ENCODE peak calls at places on chromosome 4, in nine cellular contexts. One of them, this sample, is unnamed.
A peak's percentile ranks its signal among the peaks of the same experiment; 100 is the strongest.

GRCh38 chr4:175536852-175537453 is 275.1 kb downstream of the GPM6A start:
- DNase-seq in fibroblast of the aortic adventitia: peak; percentile 87
- DNase-seq in endodermal cell: no peak
- DNase-seq in RWPE1: peak; percentile 32
- DNase-seq in NCI-H2081: peak; percentile 48
- DNase-seq in Right ventricle myocardium inferior: no peak
- DNase-seq in renal cortical epithelial cell: peak; percentile 69
- DNase-seq in T-helper 1 cell: no peak
- DNase-seq in stimulated activated naive CD8-positive, alpha-beta T cell treated with anti-CD3 and anti-CD28 coated beads, Interleukin-15, Interleukin-2, amounts not matched to agents 100 U/mL and 50 U/mL, for 24 hours: no peak
- DNase-seq in this sample: peak; percentile 82

GRCh38 chr4:19850909-19851308 is 400.8 kb upstream of the SLIT2 start:
- DNase-seq in fibroblast of the aortic adventitia: peak; percentile 76
- DNase-seq in endodermal cell: no peak
- DNase-seq in RWPE1: peak; percentile 64
- DNase-seq in NCI-H2081: no peak
- DNase-seq in Right ventricle myocardium inferior: no peak
- DNase-seq in renal cortical epithelial cell: peak; percentile 97
- DNase-seq in T-helper 1 cell: no peak
- DNase-seq in stimulated activated naive CD8-positive, alpha-beta T cell treated with anti-CD3 and anti-CD28 coated beads, Interleukin-15, Interleukin-2, amounts not matched to agents 100 U/mL and 50 U/mL, for 24 hours: no peak
- DNase-seq in this sample: peak; percentile 46

GRCh38 chr4:129240816-129241215 is 144.9 kb downstream of the C4orf33 start:
- DNase-seq in fibroblast of the aortic adventitia: no peak
- DNase-seq in endodermal cell: no peak
- DNase-seq in RWPE1: no peak
- DNase-seq in NCI-H2081: no peak
- DNase-seq in Right ventricle myocardium inferior: no peak
- DNase-seq in renal cortical epithelial cell: peak; percentile 90
- DNase-seq in T-helper 1 cell: no peak
- DNase-seq in stimulated activated naive CD8-positive, alpha-beta T cell treated with anti-CD3 and anti-CD28 coated beads, Interleukin-15, Interleukin-2, amounts not matched to agents 100 U/mL and 50 U/mL, for 24 hours: no peak
- DNase-seq in this sample: no peak

GRCh38 chr4:168864831-168865541 is 145.1 kb downstream of the CBR4 start:
- DNase-seq in fibroblast of the aortic adventitia: peak; percentile 87
- DNase-seq in endodermal cell: peak; percentile 65
- DNase-seq in RWPE1: no peak
- DNase-seq in NCI-H2081: no peak
- DNase-seq in Right ventricle myocardium inferior: no peak
- DNase-seq in renal cortical epithelial cell: no peak
- DNase-seq in T-helper 1 cell: no peak
- DNase-seq in stimulated activated naive CD8-positive, alpha-beta T cell treated with anti-CD3 and anti-CD28 coated beads, Interleukin-15, Interleukin-2, amounts not matched to agents 100 U/mL and 50 U/mL, for 24 hours: no peak
- DNase-seq in this sample: peak; percentile 80

GRCh38 chr4:768076-768475 is 57.9 kb downstream of the CPLX1 start:
- DNase-seq in fibroblast of the aortic adventitia: no peak
- DNase-seq in endodermal cell: no peak
- DNase-seq in RWPE1: no peak
- DNase-seq in NCI-H2081: no peak
- DNase-seq in Right ventricle myocardium inferior: no peak
- DNase-seq in renal cortical epithelial cell: no peak
- DNase-seq in T-helper 1 cell: no peak
- DNase-seq in stimulated activated naive CD8-positive, alpha-beta T cell treated with anti-CD3 and anti-CD28 coated beads, Interleukin-15, Interleukin-2, amounts not matched to agents 100 U/mL and 50 U/mL, for 24 hours: no peak
- DNase-seq in this sample: no peak

GRCh38 chr4:32462944-32463343 is 1742.8 kb downstream of the PCDH7 start:
- DNase-seq in fibroblast of the aortic adventitia: peak; percentile 19
- DNase-seq in endodermal cell: peak; percentile 69
- DNase-seq in RWPE1: peak; percentile 2
- DNase-seq in NCI-H2081: no peak
- DNase-seq in Right ventricle myocardium inferior: no peak
- DNase-seq in renal cortical epithelial cell: peak; percentile 30
- DNase-seq in T-helper 1 cell: no peak
- DNase-seq in stimulated activated naive CD8-positive, alpha-beta T cell treated with anti-CD3 and anti-CD28 coated beads, Interleukin-15, Interleukin-2, amounts not matched to agents 100 U/mL and 50 U/mL, for 24 hours: no peak
- DNase-seq in this sample: peak; percentile 47

GRCh38 chr4:128328106-128328505 is 40.5 kb upstream of the PGRMC2 start:
- DNase-seq in fibroblast of the aortic adventitia: no peak
- DNase-seq in endodermal cell: no peak
- DNase-seq in RWPE1: no peak
- DNase-seq in NCI-H2081: no peak
- DNase-seq in Right ventricle myocardium inferior: no peak
- DNase-seq in renal cortical epithelial cell: no peak
- DNase-seq in T-helper 1 cell: no peak
- DNase-seq in stimulated activated naive CD8-positive, alpha-beta T cell treated with anti-CD3 and anti-CD28 coated beads, Interleukin-15, Interleukin-2, amounts not matched to agents 100 U/mL and 50 U/mL, for 24 hours: no peak
- DNase-seq in this sample: no peak

GRCh38 chr4:169800541-169800940 is 42.8 kb upstream of the HPF1 start:
- DNase-seq in fibroblast of the aortic adventitia: no peak
- DNase-seq in endodermal cell: no peak
- DNase-seq in RWPE1: no peak
- DNase-seq in NCI-H2081: no peak
- DNase-seq in Right ventricle myocardium inferior: no peak
- DNase-seq in renal cortical epithelial cell: no peak
- DNase-seq in T-helper 1 cell: no peak
- DNase-seq in stimulated activated naive CD8-positive, alpha-beta T cell treated with anti-CD3 and anti-CD28 coated beads, Interleukin-15, Interleukin-2, amounts not matched to agents 100 U/mL and 50 U/mL, for 24 hours: no peak
- DNase-seq in this sample: no peak

GRCh38 chr4:83552924-83553323 is 17.0 kb downstream of the GPAT3 start:
- DNase-seq in fibroblast of the aortic adventitia: peak; percentile 51
- DNase-seq in endodermal cell: no peak
- DNase-seq in RWPE1: no peak
- DNase-seq in NCI-H2081: no peak
- DNase-seq in Right ventricle myocardium inferior: no peak
- DNase-seq in renal cortical epithelial cell: peak; percentile 98
- DNase-seq in T-helper 1 cell: no peak
- DNase-seq in stimulated activated naive CD8-positive, alpha-beta T cell treated with anti-CD3 and anti-CD28 coated beads, Interleukin-15, Interleukin-2, amounts not matched to agents 100 U/mL and 50 U/mL, for 24 hours: no peak
- DNase-seq in this sample: no peak

GRCh38 chr4:130419576-130419975 is 1323.6 kb downstream of the C4orf33 start:
- DNase-seq in fibroblast of the aortic adventitia: peak; percentile 21
- DNase-seq in endodermal cell: no peak
- DNase-seq in RWPE1: no peak
- DNase-seq in NCI-H2081: no peak
- DNase-seq in Right ventricle myocardium inferior: no peak
- DNase-seq in renal cortical epithelial cell: no peak
- DNase-seq in T-helper 1 cell: no peak
- DNase-seq in stimulated activated naive CD8-positive, alpha-beta T cell treated with anti-CD3 and anti-CD28 coated beads, Interleukin-15, Interleukin-2, amounts not matched to agents 100 U/mL and 50 U/mL, for 24 hours: no peak
- DNase-seq in this sample: no peak

GRCh38 chr4:121360496-121360895 is 20.3 kb downstream of the QRFPR start:
- DNase-seq in fibroblast of the aortic adventitia: no peak
- DNase-seq in endodermal cell: no peak
- DNase-seq in RWPE1: no peak
- DNase-seq in NCI-H2081: no peak
- DNase-seq in Right ventricle myocardium inferior: no peak
- DNase-seq in renal cortical epithelial cell: peak; percentile 35
- DNase-seq in T-helper 1 cell: no peak
- DNase-seq in stimulated activated naive CD8-positive, alpha-beta T cell treated with anti-CD3 and anti-CD28 coated beads, Interleukin-15, Interleukin-2, amounts not matched to agents 100 U/mL and 50 U/mL, for 24 hours: no peak
- DNase-seq in this sample: no peak

GRCh38 chr4:40055873-40056721 is 553 bp upstream of the N4BP2 start:
- DNase-seq in fibroblast of the aortic adventitia: peak; percentile 84
- DNase-seq in endodermal cell: peak; percentile 87
- DNase-seq in RWPE1: peak; percentile 50
- DNase-seq in NCI-H2081: peak; percentile 79
- DNase-seq in Right ventricle myocardium inferior: peak; percentile 85
- DNase-seq in renal cortical epithelial cell: peak; percentile 82
- DNase-seq in T-helper 1 cell: peak; percentile 29
- DNase-seq in stimulated activated naive CD8-positive, alpha-beta T cell treated with anti-CD3 and anti-CD28 coated beads, Interleukin-15, Interleukin-2, amounts not matched to agents 100 U/mL and 50 U/mL, for 24 hours: peak; percentile 71
- DNase-seq in this sample: peak; percentile 87

GRCh38 chr4:29304595-29304994 is 1415.6 kb upstream of the PCDH7 start:
- DNase-seq in fibroblast of the aortic adventitia: no peak
- DNase-seq in endodermal cell: no peak
- DNase-seq in RWPE1: no peak
- DNase-seq in NCI-H2081: no peak
- DNase-seq in Right ventricle myocardium inferior: no peak
- DNase-seq in renal cortical epithelial cell: peak; percentile 0
- DNase-seq in T-helper 1 cell: no peak
- DNase-seq in stimulated activated naive CD8-positive, alpha-beta T cell treated with anti-CD3 and anti-CD28 coated beads, Interleukin-15, Interleukin-2, amounts not matched to agents 100 U/mL and 50 U/mL, for 24 hours: no peak
- DNase-seq in this sample: peak; percentile 16

GRCh38 chr4:153976954-153977353 is 188.1 kb upstream of the SFRP2 start:
- DNase-seq in fibroblast of the aortic adventitia: no peak
- DNase-seq in endodermal cell: no peak
- DNase-seq in RWPE1: no peak
- DNase-seq in NCI-H2081: no peak
- DNase-seq in Right ventricle myocardium inferior: no peak
- DNase-seq in renal cortical epithelial cell: no peak
- DNase-seq in T-helper 1 cell: no peak
- DNase-seq in stimulated activated naive CD8-positive, alpha-beta T cell treated with anti-CD3 and anti-CD28 coated beads, Interleukin-15, Interleukin-2, amounts not matched to agents 100 U/mL and 50 U/mL, for 24 hours: no peak
- DNase-seq in this sample: no peak

GRCh38 chr4:7960790-7961655 is 21.4 kb upstream of the AFAP1 start:
- DNase-seq in fibroblast of the aortic adventitia: peak; percentile 100
- DNase-seq in endodermal cell: no peak
- DNase-seq in RWPE1: peak; percentile 75
- DNase-seq in NCI-H2081: no peak
- DNase-seq in Right ventricle myocardium inferior: peak; percentile 53
- DNase-seq in renal cortical epithelial cell: peak; percentile 95
- DNase-seq in T-helper 1 cell: no peak
- DNase-seq in stimulated activated naive CD8-positive, alpha-beta T cell treated with anti-CD3 and anti-CD28 coated beads, Interleukin-15, Interleukin-2, amounts not matched to agents 100 U/mL and 50 U/mL, for 24 hours: peak; percentile 83
- DNase-seq in this sample: no peak

GRCh38 chr4:149845643-149846208 is 30.1 kb upstream of the IQCM start:
- DNase-seq in fibroblast of the aortic adventitia: no peak
- DNase-seq in endodermal cell: no peak
- DNase-seq in RWPE1: no peak
- DNase-seq in NCI-H2081: peak; percentile 61
- DNase-seq in Right ventricle myocardium inferior: no peak
- DNase-seq in renal cortical epithelial cell: no peak
- DNase-seq in T-helper 1 cell: no peak
- DNase-seq in stimulated activated naive CD8-positive, alpha-beta T cell treated with anti-CD3 and anti-CD28 coated beads, Interleukin-15, Interleukin-2, amounts not matched to agents 100 U/mL and 50 U/mL, for 24 hours: no peak
- DNase-seq in this sample: no peak

This sample was measured in mesendoderm.